ENCODE peak calls at places on chromosome 11, in ten cellular contexts. D is colonic mucosa; Q is tibial nerve; B is endodermal cell; C is testis; G is lung; I is neuronal stem cell; U is brain microvascular endothelial cell; E is naive thymus-derived CD4-positive, alpha-beta T cell; K is aorta. R is an unnamed sample.

GRCh38 chr11:134331565-134332188 is at the start of gene GLB1L2:
- DNase-seq in D (peak; percentile 88), Q (peak; percentile 41), B (peak; percentile 97), C (peak; percentile 82), G (peak; percentile 58), I (peak; percentile 75), U (peak; percentile 12), E (peak; percentile 72), K (peak; percentile 80), R (peak; percentile 84)

GRCh38 chr11:69449320-69450063 is 32.0 kb upstream of the LINC01488 start:
- DNase-seq in D (no peak), Q (no peak), B (no peak), C (no peak), G (peak; percentile 56), I (no peak), U (peak; percentile 59), E (no peak), K (peak; percentile 89), R (peak; percentile 53)

GRCh38 chr11:8268530-8269461 is 5.1 kb upstream of the LMO1 start:
- DNase-seq in D (no peak), Q (no peak), B (peak; percentile 69), C (no peak), G (no peak), I (peak; percentile 72), U (no peak), E (no peak), K (no peak), R (no peak)

GRCh38 chr11:121553367-121553766 is 100.6 kb upstream of the SORL1-AS1 start:
- DNase-seq in D (no peak), Q (no peak), B (no peak), C (no peak), G (no peak), I (no peak), U (no peak), E (no peak), K (no peak), R (no peak)

GRCh38 chr11:16776716-16777115 is 38.3 kb downstream of the C11orf58 start:
- DNase-seq in D (no peak), Q (no peak), B (no peak), C (no peak), G (no peak), I (no peak), U (no peak), E (no peak), K (no peak), R (no peak)

GRCh38 chr11:65915821-65916251 is 3.0 kb downstream of the C11orf68 start:
- DNase-seq in D (peak; percentile 60), Q (peak; percentile 59), B (peak; percentile 80), C (peak; percentile 60), G (peak; percentile 80), I (no peak), U (peak; percentile 96), E (no peak), K (peak; percentile 94), R (no peak)

GRCh38 chr11:62108017-62108750 is 15.6 kb upstream of the INCENP start:
- DNase-seq in D (no peak), Q (peak; percentile 43), B (peak; percentile 66), C (peak; percentile 59), G (no peak), I (peak; percentile 61), U (peak; percentile 24), E (peak; percentile 56), K (no peak), R (no peak)

GRCh38 chr11:72069787-72070251 is 10.5 kb downstream of the NUMA1 start:
- DNase-seq in D (peak; percentile 87), Q (peak; percentile 79), B (peak; percentile 65), C (peak; percentile 70), G (peak; percentile 86), I (no peak), U (peak; percentile 63), E (no peak), K (peak; percentile 94), R (peak; percentile 88)

GRCh38 chr11:44590769-44591168 is 25.3 kb downstream of the CD82 start:
- DNase-seq in D (no peak), Q (no peak), B (no peak), C (no peak), G (no peak), I (no peak), U (no peak), E (no peak), K (no peak), R (no peak)

GRCh38 chr11:44593194-44593593 is 27.7 kb downstream of the CD82 start:
- DNase-seq in D (no peak), Q (no peak), B (no peak), C (no peak), G (no peak), I (no peak), U (no peak), E (no peak), K (no peak), R (no peak)

GRCh38 chr11:44592125-44592643 is 26.7 kb downstream of the CD82 start:
- DNase-seq in D (no peak), Q (peak; percentile 62), B (no peak), C (no peak), G (peak; percentile 57), I (no peak), U (no peak), E (no peak), K (peak; percentile 75), R (no peak)

GRCh38 chr11:44585421-44585820 is 20.0 kb downstream of the CD82 start:
- DNase-seq in D (no peak), Q (no peak), B (no peak), C (no peak), G (no peak), I (no peak), U (no peak), E (no peak), K (no peak), R (no peak)

GRCh38 chr11:44589301-44589700 is 23.8 kb downstream of the CD82 start:
- DNase-seq in D (no peak), Q (no peak), B (no peak), C (no peak), G (no peak), I (no peak), U (peak; percentile 82), E (no peak), K (no peak), R (no peak)
- H3K27ac ChIP-seq in D (no peak overlapping the region), Q (no peak overlapping the region), B (no peak overlapping the region), C (no peak overlapping the region), G (no peak overlapping the region), I (no peak overlapping the region), U (peak overlapping the region; percentile 72), E (no peak overlapping the region), K (no peak overlapping the region), R (no peak overlapping the region)

DNA sequence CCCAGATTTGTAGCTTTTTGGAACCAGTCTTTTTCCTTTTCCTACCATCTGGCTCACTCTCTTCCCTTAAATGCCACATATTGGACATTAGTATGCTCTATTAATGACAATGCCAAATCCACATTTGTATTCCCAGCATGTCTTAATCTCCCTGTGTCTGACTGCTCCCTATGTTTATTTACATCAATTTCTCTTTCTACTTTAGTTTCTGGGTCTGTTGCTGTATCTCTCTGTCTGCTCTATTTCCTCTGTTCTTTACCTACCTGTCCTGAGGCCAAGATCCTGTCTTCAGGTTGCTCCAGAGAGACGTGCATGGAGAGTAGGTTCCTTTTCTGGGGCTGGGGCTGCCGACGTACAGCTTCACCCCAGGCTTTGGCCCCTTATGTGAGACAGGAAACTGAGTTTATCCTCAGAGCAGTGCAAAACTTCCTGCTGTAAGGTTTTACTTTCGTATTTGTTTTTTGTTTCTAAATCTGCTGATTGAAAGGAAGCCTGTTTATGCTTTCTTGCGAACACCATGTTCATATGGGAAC is 25.6 kb downstream of the OR2AG2 start:
- DNase-seq in D (peak; percentile 24), Q (no peak), B (no peak), C (no peak), G (no peak), I (no peak), U (no peak), E (peak; percentile 63), K (no peak), R (no peak)
- H3K4me3 ChIP-seq in D (peak overlapping the region; percentile 12), Q (peak overlapping the region; percentile 29), B (no peak overlapping the region), C (no peak overlapping the region), G (peak overlapping the region; percentile 49), I (no peak overlapping the region), U (no peak overlapping the region), E (peak overlapping the region; percentile 80), K (no peak overlapping the region), R (no peak overlapping the region)

GRCh38 chr11:68047437-68048290 is 8.8 kb downstream of the TCIRG1 start:
- DNase-seq in D (no peak), Q (no peak), B (no peak), C (no peak), G (no peak), I (no peak), U (no peak), E (no peak), K (no peak), R (no peak)

GRCh38 chr11:68050371-68050841 is 11.6 kb downstream of the TCIRG1 start:
- DNase-seq in D (no peak), Q (no peak), B (no peak), C (no peak), G (no peak), I (no peak), U (no peak), E (no peak), K (no peak), R (no peak)

GRCh38 chr11:68051191-68052136 is 12.6 kb downstream of the TCIRG1 start:
- DNase-seq in D (no peak), Q (no peak), B (peak; percentile 78), C (no peak), G (no peak), I (no peak), U (no peak), E (no peak), K (no peak), R (peak; percentile 51)

GRCh38 chr11:68048681-68049508 is 10.1 kb downstream of the TCIRG1 start:
- DNase-seq in D (no peak), Q (no peak), B (peak; percentile 39), C (no peak), G (no peak), I (no peak), U (no peak), E (no peak), K (no peak), R (no peak)

GRCh38 chr11:68049509-68050370 is 10.9 kb downstream of the TCIRG1 start:
- DNase-seq in D (no peak), Q (no peak), B (peak; percentile 35), C (no peak), G (no peak), I (no peak), U (no peak), E (no peak), K (no peak), R (peak; percentile 63)
- H3K36me3 ChIP-seq in D (peaks cover 20% of the 10 kb centered on the region), Q (no peaks in the 10 kb centered on the region), B (no peaks in the 10 kb centered on the region), C (no peaks in the 10 kb centered on the region), G (peaks cover 69% of the 10 kb centered on the region), I (no peaks in the 10 kb centered on the region), U (peaks cover 72% of the 10 kb centered on the region), E (peaks cover 83% of the 10 kb centered on the region), K (peaks cover 4% of the 10 kb centered on the region), R (peaks cover 18% of the 10 kb centered on the region)

GRCh38 chr11:46721286-46721685 is 2.3 kb downstream of the F2 start:
- DNase-seq in D (no peak), Q (no peak), B (no peak), C (no peak), G (no peak), I (no peak), U (no peak), E (no peak), K (no peak), R (no peak)

GRCh38 chr11:46722566-46723358 is 3.7 kb downstream of the F2 start:
- DNase-seq in D (no peak), Q (no peak), B (no peak), C (no peak), G (no peak), I (no peak), U (no peak), E (no peak), K (no peak), R (peak; percentile 57)

GRCh38 chr11:46719543-46720218 is 668 bp downstream of the F2 start:
- DNase-seq in D (no peak), Q (no peak), B (no peak), C (no peak), G (no peak), I (no peak), U (no peak), E (no peak), K (no peak), R (no peak)

GRCh38 chr11:46718155-46719019 is 626 bp upstream of the F2 start:
- DNase-seq in D (peak; percentile 73), Q (no peak), B (peak; percentile 63), C (no peak), G (no peak), I (no peak), U (no peak), E (no peak), K (no peak), R (no peak)

GRCh38 chr11:46719048-46719542 is at the start of gene F2:
- DNase-seq in D (no peak), Q (no peak), B (no peak), C (no peak), G (no peak), I (no peak), U (no peak), E (no peak), K (no peak), R (no peak)
- H3K27ac ChIP-seq in D (peak within 1 kb of the TSS; percentile 13), Q (no peak within 1 kb of the TSS), B (peak within 1 kb of the TSS; percentile 22), C (no peak within 1 kb of the TSS), G (no peak within 1 kb of the TSS), I (no peak within 1 kb of the TSS), U (no peak within 1 kb of the TSS), E (no peak within 1 kb of the TSS), K (no peak within 1 kb of the TSS), R (no peak within 1 kb of the TSS)

R was measured in thyroid gland.